ENCODE peak calls at places on chromosomes 11 and 22, in four cellular contexts. V, F, E and N are unnamed samples.

GRCh38 chr11:85737738-85738137 is 51.7 kb upstream of the CCDC89 start:
- DNase-seq in V (no peak), F (no peak), E (no peak), N (no peak)

GRCh38 chr11:78080818-78081495 is 1.3 kb upstream of the NDUFC2 start:
- DNase-seq in V (peak), F (no peak), E (no peak), N (no peak)

GRCh38 chr22:43923191-43923590 is 414 bp upstream of the PNPLA3 start:
- DNase-seq in V (no peak), F (no peak), E (no peak), N (no peak)

GRCh38 chr11:32043737-32044515 is 46.9 kb upstream of the RCN1 start:
- DNase-seq in V (no peak), F (no peak), E (no peak), N (no peak)

GRCh38 chr11:107018274-107018901 is at the start of gene GUCY1A2:
- DNase-seq in V (no peak), F (no peak), E (no peak), N (peak)

GRCh38 chr11:57711414-57712255 is at the start of gene MED19:
- DNase-seq in V (peak), F (peak), E (peak), N (no peak)

GRCh38 chr11:69892237-69892985 is 73.2 kb upstream of the FGF3 start:
- DNase-seq in V (peak), F (peak), E (no peak), N (peak)

GRCh38 chr22:30277547-30278344 is 11.1 kb upstream of the OSM start:
- DNase-seq in V (no peak), F (no peak), E (no peak), N (no peak)

GRCh38 chr11:3127706-3128355 is 37.3 kb downstream of the OSBPL5 start:
- DNase-seq in V (no peak), F (no peak), E (no peak), N (no peak)

GRCh38 chr22:37229805-37230672 is 14.0 kb downstream of the RAC2 start:
- DNase-seq in V (no peak), F (peak), E (peak), N (no peak)

GRCh38 chr11:31823372-31824371 is 12.6 kb upstream of the PAX6 start:
- DNase-seq in V (no peak), F (no peak), E (no peak), N (peak)

GRCh38 chr11:120134106-120134930 is 3.6 kb downstream of the TRIM29 start:
- DNase-seq in V (no peak), F (no peak), E (no peak), N (peak)

GRCh38 chr11:75031224-75031753 is 42.6 kb downstream of the NEU3 start:
- DNase-seq in V (peak), F (peak), E (no peak), N (no peak)

GRCh38 chr11:75563978-75564552 is 2.0 kb downstream of the SERPINH1 start:
- DNase-seq in V (peak), F (peak), E (no peak), N (no peak)

GRCh38 chr22:20131593-20131855 is at the start of gene ZDHHC8:
- DNase-seq in V (no peak), F (peak), E (no peak), N (no peak)

GRCh38 chr11:123678246-123678645 is 23.8 kb upstream of the SCN3B start:
- DNase-seq in V (no peak), F (no peak), E (no peak), N (no peak)

GRCh38 chr11:129743029-129743846 is 72.4 kb upstream of the TMEM45B start:
- DNase-seq in V (no peak), F (no peak), E (no peak), N (peak)

GRCh38 chr11:45900916-45901617 is 6.0 kb downstream of the FREY1 start:
- DNase-seq in V (no peak), F (no peak), E (no peak), N (peak)

GRCh38 chr11:88651556-88651955 is 314.0 kb upstream of the CTSC start:
- DNase-seq in V (no peak), F (no peak), E (no peak), N (no peak)

GRCh38 chr11:72391638-72392423 is 42.5 kb downstream of the CLPB start:
- DNase-seq in V (peak), F (no peak), E (peak), N (no peak)

GRCh38 chr11:61152816-61153592 is 8.2 kb downstream of the VPS37C start:
- DNase-seq in V (no peak), F (no peak), E (no peak), N (no peak)

GRCh38 chr11:27362032-27362431 is 983 bp downstream of the CCDC34 start:
- DNase-seq in V (no peak), F (no peak), E (no peak), N (no peak)

GRCh38 chr11:75265851-75266531 is 25.4 kb downstream of the TPBGL start:
- DNase-seq in V (peak), F (no peak), E (no peak), N (peak)

GRCh38 chr11:61147271-61147670 is 14.0 kb downstream of the VPS37C start:
- DNase-seq in V (no peak), F (no peak), E (no peak), N (no peak)

GRCh38 chr11:116145187-116145865 is 627.5 kb downstream of the BUD13 start:
- DNase-seq in V (no peak), F (no peak), E (no peak), N (no peak)

GRCh38 chr11:6328321-6328720 is 8.0 kb upstream of the CAVIN3 start:
- DNase-seq in V (no peak), F (no peak), E (no peak), N (no peak)

GRCh38 chr22:30309981-30310672 is 16.6 kb downstream of the TBC1D10A start:
- DNase-seq in V (no peak), F (no peak), E (peak), N (no peak)

GRCh38 chr11:120137611-120138521 is at the start of gene TRIM29:
- DNase-seq in V (no peak), F (peak), E (no peak), N (peak)

GRCh38 chr11:70895061-70895670 is 357.2 kb downstream of the SHANK2 start:
- DNase-seq in V (no peak), F (no peak), E (no peak), N (no peak)

GRCh38 chr11:61028135-61028729 is 56.8 kb downstream of the CD6 start:
- DNase-seq in V (no peak), F (no peak), E (peak), N (no peak)

GRCh38 chr22:49992921-49993648 is 19.5 kb downstream of the IL17REL start:
- DNase-seq in V (peak), F (peak), E (no peak), N (peak)

GRCh38 chr11:120115272-120116000 is 22.5 kb downstream of the TRIM29 start:
- DNase-seq in V (no peak), F (peak), E (no peak), N (no peak)

GRCh38 chr11:80155412-80156017 is 714.7 kb upstream of the TENM4 start:
- DNase-seq in V (peak), F (peak), E (no peak), N (peak)

GRCh38 chr11:134517621-134518293 is 105.7 kb upstream of the B3GAT1 start:
- DNase-seq in V (no peak), F (no peak), E (no peak), N (no peak)

GRCh38 chr11:111088872-111089271 is 156.7 kb upstream of the POU2AF2 start:
- DNase-seq in V (no peak), F (no peak), E (no peak), N (no peak)

GRCh38 chr11:111091341-111091740 is 154.2 kb upstream of the POU2AF2 start:
- DNase-seq in V (no peak), F (no peak), E (no peak), N (no peak)

GRCh38 chr11:111089759-111090158 is 155.8 kb upstream of the POU2AF2 start:
- DNase-seq in V (no peak), F (no peak), E (no peak), N (no peak)

GRCh38 chr11:111081021-111081511 is 164.5 kb upstream of the POU2AF2 start:
- DNase-seq in V (no peak), F (no peak), E (no peak), N (no peak)

DNA sequence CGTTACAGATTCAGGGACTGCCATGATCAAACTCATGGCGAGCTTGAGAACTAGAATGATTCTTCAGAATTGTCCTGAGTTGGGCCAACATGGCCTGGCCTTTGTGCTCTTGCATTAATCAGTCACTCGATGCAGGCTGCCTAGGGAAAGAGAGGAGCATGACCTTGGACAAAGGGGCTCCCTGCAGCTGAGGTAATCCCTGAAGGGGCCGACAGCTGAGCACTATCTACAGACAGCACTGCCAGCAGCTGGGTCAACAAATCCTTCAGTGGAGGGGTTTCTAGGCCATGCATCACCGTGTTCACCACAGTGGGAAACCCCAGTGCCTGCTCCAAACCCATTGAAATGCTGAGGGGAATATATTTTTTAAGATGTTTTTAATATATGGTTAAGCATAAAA is 159.5 kb upstream of the POU2AF2 start:
- DNase-seq in V (peak), F (no peak), E (no peak), N (no peak)
- TF ChIP-seq NFIC in V (no peak), F (no peak), E (no peak), N (no peak)

DNA sequence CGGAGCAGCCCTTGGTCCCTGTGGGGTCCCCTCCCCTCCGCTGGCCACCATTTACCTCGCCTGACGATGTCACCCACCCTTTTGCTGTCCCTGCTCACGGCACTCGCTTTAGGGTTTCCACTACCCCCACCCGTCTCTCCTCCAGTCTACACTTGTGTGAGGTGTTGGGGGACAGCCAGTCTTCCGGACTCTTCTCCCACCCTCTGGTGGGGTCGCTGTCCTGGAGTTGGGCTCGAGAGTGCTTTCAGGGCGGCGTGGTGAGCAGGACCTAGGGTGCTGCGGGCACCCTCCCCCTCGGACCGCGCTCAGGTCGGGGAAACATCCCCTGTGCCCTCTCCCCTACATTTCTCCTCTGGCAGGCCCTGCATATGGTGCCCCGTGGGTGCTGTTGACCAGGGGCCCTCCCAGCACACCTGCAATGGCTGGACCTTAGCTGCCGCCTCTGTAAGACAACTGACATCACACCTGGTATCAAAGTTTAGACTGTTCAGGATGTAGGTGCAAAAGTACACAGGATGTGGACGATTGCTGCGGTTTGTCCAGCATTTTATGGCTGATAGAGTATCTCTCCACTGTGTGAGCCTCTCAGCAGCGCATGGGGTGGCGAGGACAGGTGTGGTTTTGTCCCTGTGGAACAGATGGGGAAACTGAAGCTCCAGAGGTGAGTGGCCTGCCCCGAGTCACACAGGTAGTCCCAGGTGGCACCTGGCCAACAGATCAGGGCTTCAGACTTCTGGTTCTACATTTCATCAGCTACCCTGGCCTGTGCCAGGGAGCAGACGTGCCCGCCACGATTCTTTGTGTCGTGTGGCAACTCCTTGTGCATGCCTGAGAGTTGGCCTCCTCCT is 1.1 kb downstream of the GRK2 start:
- DNase-seq in V (peak), F (peak), E (no peak), N (peak)
- TF ChIP-seq NFIC in V (no peak), F (peak), E (no peak), N (no peak)

GRCh38 chr11:82750643-82751139 is 17.0 kb upstream of the FAM181B start:
- DNase-seq in V (no peak), F (no peak), E (no peak), N (peak)
- TF ChIP-seq NFIC in V (no peak), F (no peak), E (no peak), N (no peak)

GRCh38 chr22:46029574-46030200 is 52.7 kb upstream of the WNT7B start:
- DNase-seq in V (no peak), F (no peak), E (no peak), N (no peak)
- TF ChIP-seq NFIC in V (no peak), F (no peak), E (no peak), N (no peak)

DNA sequence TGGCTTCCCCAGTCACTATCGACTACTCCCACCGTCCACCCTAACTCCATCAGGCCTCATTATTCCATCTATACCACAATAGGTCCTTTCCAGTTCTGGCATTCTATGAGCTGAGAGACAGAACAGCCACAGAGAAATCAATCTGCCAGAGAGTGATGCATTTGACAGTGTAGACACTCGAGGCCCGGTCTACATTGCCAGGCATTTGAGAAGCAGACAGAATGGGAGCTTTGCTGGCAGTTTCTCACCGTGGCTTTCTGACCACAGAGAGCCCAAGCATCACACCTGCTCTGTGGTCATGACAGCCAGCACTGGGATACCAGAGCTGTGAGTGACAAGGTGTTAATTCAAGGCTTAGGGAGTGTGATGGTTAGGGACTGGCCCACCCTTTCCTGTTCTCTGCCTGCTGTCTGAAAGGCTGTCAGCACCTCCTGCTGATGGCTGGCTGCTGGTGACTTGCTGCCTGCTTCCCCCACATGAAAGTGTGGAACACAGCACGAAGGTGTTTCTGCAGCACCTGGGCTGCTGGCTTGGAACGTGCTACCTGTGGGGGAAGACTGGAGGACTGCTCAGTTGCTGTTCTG is 137.8 kb downstream of the KIRREL3 start:
- DNase-seq in V (no peak), F (no peak), E (no peak), N (no peak)
- TF ChIP-seq NFIC in V (no peak), F (no peak), E (no peak), N (no peak)

GRCh38 chr22:41683616-41684015 is 5.1 kb downstream of the SNU13 start:
- DNase-seq in V (no peak), F (no peak), E (no peak), N (no peak)

GRCh38 chr22:41688365-41689211 is at the start of gene SNU13:
- DNase-seq in V (peak), F (peak), E (peak), N (peak)

GRCh38 chr22:41684194-41684593 is 4.5 kb downstream of the SNU13 start:
- DNase-seq in V (no peak), F (no peak), E (no peak), N (no peak)

GRCh38 chr22:41690476-41690875 is 1.8 kb upstream of the SNU13 start:
- DNase-seq in V (no peak), F (no peak), E (no peak), N (no peak)

GRCh38 chr22:41687901-41688364 is 734 bp downstream of the SNU13 start:
- DNase-seq in V (no peak), F (peak), E (no peak), N (peak)
- TF ChIP-seq NFIC in V (no peak), F (no peak), E (no peak), N (no peak)